ENCODE peak calls at places on chromosomes 16 and 17, in ten cellular contexts. S, H, I, U, X, K, B, G, A and Q are unnamed samples.

GRCh38 chr16:53913082-53913870 is 209.3 kb downstream of the FTO start:
- DNase-seq in S (peak), H (no peak), I (no peak), U (no peak), X (no peak), K (no peak), B (no peak), G (peak), A (peak), Q (no peak)

GRCh38 chr16:84995666-84996065 is 15.7 kb downstream of the ZDHHC7 start:
- DNase-seq in S (no peak), H (no peak), I (no peak), U (no peak), X (no peak), K (no peak), B (no peak), G (no peak), A (no peak), Q (no peak)

GRCh38 chr17:77548967-77549366 is 408.2 kb downstream of the SEC14L1 start:
- DNase-seq in S (no peak), H (no peak), I (no peak), U (no peak), X (no peak), K (no peak), B (no peak), G (no peak), A (no peak), Q (no peak)

GRCh38 chr17:30824002-30824355 is 513 bp downstream of the CRLF3 start:
- DNase-seq in S (peak), H (no peak), I (no peak), U (no peak), X (peak), K (peak), B (no peak), G (peak), A (no peak), Q (no peak)

GRCh38 chr16:22092143-22092933 is at the start of gene VWA3A:
- DNase-seq in S (peak), H (no peak), I (no peak), U (peak), X (no peak), K (no peak), B (no peak), G (no peak), A (no peak), Q (no peak)

GRCh38 chr17:77106874-77107358 is 33.9 kb upstream of the SEC14L1 start:
- DNase-seq in S (no peak), H (no peak), I (no peak), U (no peak), X (no peak), K (no peak), B (no peak), G (no peak), A (no peak), Q (no peak)

GRCh38 chr17:36641331-36641876 is 40.0 kb downstream of the MRM1 start:
- DNase-seq in S (no peak), H (no peak), I (no peak), U (no peak), X (no peak), K (no peak), B (no peak), G (no peak), A (no peak), Q (no peak)

GRCh38 chr16:57265850-57266530 is 18.5 kb downstream of the PLLP start:
- DNase-seq in S (peak), H (no peak), I (peak), U (no peak), X (no peak), K (no peak), B (no peak), G (peak), A (no peak), Q (no peak)

GRCh38 chr16:84730406-84731106 is 30.8 kb downstream of the USP10 start:
- DNase-seq in S (peak), H (no peak), I (no peak), U (peak), X (peak), K (peak), B (no peak), G (peak), A (no peak), Q (peak)

GRCh38 chr17:55588858-55589257 is 77.6 kb upstream of the SMIM36 start:
- DNase-seq in S (no peak), H (no peak), I (no peak), U (no peak), X (no peak), K (no peak), B (no peak), G (no peak), A (no peak), Q (no peak)

GRCh38 chr17:73562896-73563295 is 81.3 kb downstream of the SDK2 start:
- DNase-seq in S (no peak), H (no peak), I (no peak), U (no peak), X (no peak), K (no peak), B (no peak), G (peak), A (no peak), Q (no peak)

GRCh38 chr17:70810609-70811008 is 641.3 kb downstream of the KCNJ2 start:
- DNase-seq in S (peak), H (no peak), I (no peak), U (no peak), X (no peak), K (no peak), B (no peak), G (no peak), A (no peak), Q (no peak)

GRCh38 chr17:48626470-48627241 is 498 bp upstream of the HOXB9 start:
- DNase-seq in S (no peak), H (no peak), I (peak), U (peak), X (no peak), K (peak), B (no peak), G (no peak), A (peak), Q (no peak)

GRCh38 chr17:76820523-76820922 is 47.7 kb upstream of the MGAT5B start:
- DNase-seq in S (no peak), H (peak), I (no peak), U (no peak), X (no peak), K (no peak), B (no peak), G (no peak), A (no peak), Q (no peak)

GRCh38 chr16:72236866-72237265 is 64.9 kb upstream of the PMFBP1 start:
- DNase-seq in S (no peak), H (no peak), I (no peak), U (no peak), X (no peak), K (no peak), B (no peak), G (no peak), A (no peak), Q (no peak)

GRCh38 chr16:79970551-79971236 is 370.2 kb upstream of the MAF start:
- DNase-seq in S (peak), H (no peak), I (no peak), U (no peak), X (no peak), K (no peak), B (no peak), G (peak), A (no peak), Q (peak)

GRCh38 chr17:44217738-44218343 is 1.6 kb downstream of the UBTF start:
- DNase-seq in S (no peak), H (no peak), I (peak), U (no peak), X (no peak), K (no peak), B (no peak), G (no peak), A (no peak), Q (no peak)

GRCh38 chr17:61007980-61008379 is 330.3 kb downstream of the BCAS3 start:
- DNase-seq in S (peak), H (no peak), I (peak), U (no peak), X (no peak), K (no peak), B (no peak), G (no peak), A (no peak), Q (no peak)

GRCh38 chr16:68234188-68235104 is 1.5 kb downstream of the ESRP2 start:
- DNase-seq in S (peak), H (peak), I (peak), U (peak), X (no peak), K (no peak), B (no peak), G (peak), A (no peak), Q (peak)

GRCh38 chr17:50588391-50589111 is 28.0 kb downstream of the CACNA1G start:
- DNase-seq in S (no peak), H (no peak), I (no peak), U (no peak), X (no peak), K (no peak), B (no peak), G (no peak), A (no peak), Q (no peak)

GRCh38 chr17:3981455-3981854 is 17.2 kb upstream of the ATP2A3 start:
- DNase-seq in S (no peak), H (no peak), I (no peak), U (no peak), X (no peak), K (no peak), B (no peak), G (no peak), A (no peak), Q (no peak)

GRCh38 chr17:80177986-80178590 is 8.3 kb downstream of the CARD14 start:
- DNase-seq in S (no peak), H (no peak), I (peak), U (no peak), X (no peak), K (no peak), B (no peak), G (no peak), A (no peak), Q (no peak)

GRCh38 chr17:73604046-73604445 is 40.2 kb downstream of the SDK2 start:
- DNase-seq in S (no peak), H (no peak), I (no peak), U (no peak), X (no peak), K (no peak), B (no peak), G (no peak), A (no peak), Q (no peak)

GRCh38 chr17:4706121-4706520 is 2.2 kb upstream of the PELP1 start:
- DNase-seq in S (peak), H (no peak), I (no peak), U (no peak), X (no peak), K (no peak), B (no peak), G (no peak), A (no peak), Q (no peak)